ENCODE peak calls at places on chromosomes 7 and 10, in ten cellular contexts. I is H1, S is ovary, B is A549, V is transverse colon, K is GM12878, Q is suprapubic skin, T is tibial nerve, E is HepG2, M is esophagus muscularis mucosa. P is an unnamed sample.

GRCh38 chr10:74924251-74924954 is 98.0 kb downstream of the KAT6B start:
- DNase-seq in V (no peak), B (peak; percentile 28), M (no peak), E (no peak), T (no peak), K (no peak), I (no peak), Q (no peak), S (no peak), P (no peak)

GRCh38 chr7:66627876-66628360 is 763 bp upstream of the KCTD7 start:
- DNase-seq in B (no peak), E (peak; percentile 34), S (no peak), T (no peak), M (peak; percentile 93), V (no peak), I (no peak), K (no peak), Q (peak; percentile 84), P (no peak)

GRCh38 chr10:63940277-63940972 is 419.2 kb downstream of the REEP3 start:
- DNase-seq in M (no peak), S (no peak), B (no peak), T (no peak), V (no peak), E (no peak), K (no peak), Q (no peak), I (no peak), P (no peak)

GRCh38 chr10:107971973-107972372 is 807.5 kb upstream of the SORCS1 start:
- DNase-seq in B (peak; percentile 2), I (no peak), E (no peak), S (no peak), K (no peak), M (no peak), V (no peak), Q (no peak), T (no peak), P (no peak)

GRCh38 chr10:10164845-10165244 is 852.8 kb upstream of the CELF2 start:
- DNase-seq in E (no peak), B (no peak), S (no peak), K (no peak), I (no peak), M (no peak), Q (no peak), V (no peak), T (no peak), P (no peak)

GRCh38 chr10:21336476-21337170 is 188.9 kb downstream of the SKIDA1 start:
- DNase-seq in Q (peak; percentile 77), B (peak; percentile 97), M (no peak), S (peak; percentile 62), I (peak; percentile 62), V (no peak), E (peak; percentile 92), T (no peak), K (no peak), P (no peak)

GRCh38 chr7:32251659-32252058 is 181.5 kb upstream of the PDE1C start:
- DNase-seq in V (no peak), T (no peak), S (no peak), K (no peak), M (peak; percentile 53), I (no peak), B (no peak), Q (no peak), E (no peak), P (no peak)

GRCh38 chr7:47452295-47452694 is 129.6 kb downstream of the TNS3 start:
- DNase-seq in K (no peak), S (no peak), T (no peak), V (no peak), E (no peak), I (no peak), M (no peak), Q (no peak), B (no peak), P (no peak)

GRCh38 chr7:76296743-76297740 is 5.4 kb upstream of the HSPB1 start:
- DNase-seq in I (no peak), S (peak; percentile 62), Q (no peak), B (peak; percentile 69), T (peak; percentile 76), M (no peak), K (no peak), E (peak; percentile 28), V (peak; percentile 90), P (peak; percentile 89)

GRCh38 chr10:59244871-59245270 is 68.4 kb downstream of the PHYHIPL start:
- DNase-seq in T (no peak), K (no peak), M (no peak), S (no peak), I (no peak), V (no peak), B (no peak), Q (no peak), E (no peak), P (no peak)

GRCh38 chr10:80685355-80685754 is 147.7 kb downstream of the SH2D4B start:
- DNase-seq in K (no peak), M (no peak), E (peak; percentile 13), S (no peak), B (no peak), T (no peak), I (no peak), Q (no peak), V (no peak), P (no peak)

GRCh38 chr10:11702264-11702663 is 39.9 kb upstream of the ECHDC3 start:
- DNase-seq in M (no peak), Q (no peak), T (no peak), I (no peak), K (no peak), S (no peak), B (no peak), E (no peak), V (no peak), P (no peak)

GRCh38 chr7:102404005-102404861 is 8.1 kb downstream of the PRKRIP1 start:
- DNase-seq in K (no peak), M (no peak), S (no peak), B (peak; percentile 80), T (no peak), V (peak; percentile 28), Q (no peak), E (peak; percentile 64), I (peak; percentile 55), P (no peak)

GRCh38 chr7:24870766-24871165 is 109.2 kb downstream of the OSBPL3 start:
- DNase-seq in K (no peak), Q (no peak), B (no peak), E (no peak), S (no peak), I (no peak), T (no peak), V (no peak), M (no peak), P (no peak)

GRCh38 chr7:132410385-132410784 is 165.9 kb downstream of the PLXNA4 start:
- DNase-seq in I (no peak), S (no peak), K (no peak), B (no peak), T (no peak), M (no peak), E (no peak), V (no peak), Q (no peak), P (no peak)

GRCh38 chr7:38773430-38773829 is 135.6 kb downstream of the VPS41 start:
- DNase-seq in I (no peak), M (no peak), B (no peak), T (no peak), K (no peak), V (no peak), E (no peak), Q (no peak), S (no peak), P (no peak)

GRCh38 chr10:115956225-115957009 is 316.6 kb downstream of the GFRA1 start:
- DNase-seq in S (no peak), B (no peak), M (no peak), Q (no peak), K (no peak), E (no peak), V (no peak), T (no peak), I (no peak), P (no peak)

GRCh38 chr10:132960651-132961419 is 18.5 kb upstream of the CFAP46 start:
- DNase-seq in M (no peak), E (no peak), T (no peak), K (no peak), S (no peak), B (no peak), Q (no peak), I (no peak), V (no peak), P (peak; percentile 63)
- TF ChIP-seq EP300 in M (no peak), E (no peak), T (no peak), K (no peak), S (no peak), B (no peak), Q (no peak), I (no peak), V (no peak), P (no peak)

DNA sequence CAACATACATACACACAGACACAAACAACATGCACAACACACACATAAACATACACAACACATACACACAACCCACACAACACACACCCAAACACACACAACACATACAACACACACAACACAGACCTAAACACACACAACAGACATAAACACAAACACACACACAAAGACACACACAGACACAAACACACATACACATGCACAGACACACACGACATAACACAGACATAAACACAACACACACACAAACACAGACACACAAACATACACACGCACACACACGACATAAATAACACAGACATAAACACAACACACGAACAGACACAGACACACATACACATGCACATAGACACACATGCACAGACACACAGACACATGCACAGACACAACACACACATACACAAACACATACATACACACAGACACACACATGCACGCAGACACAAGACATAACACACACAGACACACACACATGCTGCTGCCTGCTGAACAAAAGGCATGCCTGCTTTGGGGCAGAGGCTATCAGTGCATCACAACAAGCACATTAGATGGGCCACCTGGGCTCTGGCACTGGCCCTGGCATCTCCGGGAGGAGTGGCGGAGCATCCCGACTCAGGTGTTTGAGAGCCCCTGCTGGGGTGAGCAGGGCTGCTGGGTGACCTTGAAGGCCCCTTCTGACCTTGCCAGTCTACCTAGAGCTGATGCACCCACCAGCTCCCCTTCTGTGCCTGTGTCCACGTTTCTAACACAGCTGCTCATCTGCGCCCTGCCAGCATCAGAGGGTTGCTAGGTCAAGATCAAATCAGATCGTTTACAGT is 5.3 kb downstream of the LRCH4 start:
- DNase-seq in M (no peak), Q (no peak), I (no peak), B (no peak), E (no peak), S (no peak), K (no peak), T (no peak), V (no peak), P (no peak)
- TF ChIP-seq POLR2A in M (no peak), Q (no peak), I (no peak), B (no peak), E (peak; percentile 5), S (no peak), K (no peak), T (no peak), V (no peak), P (no peak)

GRCh38 chr7:83957333-83957732 is 237.3 kb downstream of the SEMA3A start:
- DNase-seq in T (no peak), M (no peak), I (no peak), E (no peak), S (no peak), B (peak; percentile 9), K (no peak), Q (no peak), V (no peak), P (no peak)

GRCh38 chr7:83956104-83956503 is 238.5 kb downstream of the SEMA3A start:
- DNase-seq in K (no peak), V (no peak), B (no peak), S (no peak), T (no peak), E (no peak), Q (no peak), M (no peak), I (no peak), P (no peak)
- TF ChIP-seq EP300 in K (no peak), V (no peak), B (no peak), S (no peak), T (no peak), E (no peak), Q (no peak), M (no peak), I (no peak), P (no peak)

GRCh38 chr10:95290801-95291633 is at the start of gene PDLIM1:
- DNase-seq in I (peak; percentile 83), E (peak; percentile 55), S (peak; percentile 31), V (peak; percentile 89), T (no peak), B (peak; percentile 72), Q (peak; percentile 86), M (no peak), K (no peak), P (peak; percentile 82)
- TF ChIP-seq POLR2A in I (no peak), E (peak; percentile 56), S (no peak), V (peak; percentile 98), T (peak; percentile 63), B (peak; percentile 65), Q (peak; percentile 86), M (peak; percentile 82), K (peak; percentile 96), P (peak; percentile 56)